ENCODE peak calls at places on chromosomes 6 and 20, in six cellular contexts. One of them, this sample, is unnamed.

GRCh38 chr6:121697921-121698320 is 262.5 kb downstream of the GJA1 start:
- DNase-seq in A172: no peak
- DNase-seq in stomach: no peak
- DNase-seq in AG04450: no peak
- DNase-seq in dermis microvascular lymphatic vessel endothelial cell: no peak
- DNase-seq in activated naive CD4-positive, alpha-beta T cell: no peak
- DNase-seq in this sample: no peak

GRCh38 chr6:79605061-79605460 is 26.1 kb upstream of the SH3BGRL2 start:
- DNase-seq in A172: no peak
- DNase-seq in stomach: no peak
- DNase-seq in AG04450: no peak
- DNase-seq in dermis microvascular lymphatic vessel endothelial cell: no peak
- DNase-seq in activated naive CD4-positive, alpha-beta T cell: no peak
- DNase-seq in this sample: no peak

GRCh38 chr6:125753218-125753936 is 3.9 kb downstream of the HEY2 start:
- DNase-seq in A172: peak
- DNase-seq in stomach: no peak
- DNase-seq in AG04450: no peak
- DNase-seq in dermis microvascular lymphatic vessel endothelial cell: peak
- DNase-seq in activated naive CD4-positive, alpha-beta T cell: no peak
- DNase-seq in this sample: no peak

GRCh38 chr6:134707342-134707982 is 242.4 kb downstream of the ALDH8A1 start:
- DNase-seq in A172: peak
- DNase-seq in stomach: no peak
- DNase-seq in AG04450: no peak
- DNase-seq in dermis microvascular lymphatic vessel endothelial cell: no peak
- DNase-seq in activated naive CD4-positive, alpha-beta T cell: no peak
- DNase-seq in this sample: peak

GRCh38 chr6:88442731-88443130 is 276.6 kb upstream of the CNR1 start:
- DNase-seq in A172: no peak
- DNase-seq in stomach: no peak
- DNase-seq in AG04450: no peak
- DNase-seq in dermis microvascular lymphatic vessel endothelial cell: no peak
- DNase-seq in activated naive CD4-positive, alpha-beta T cell: no peak
- DNase-seq in this sample: no peak

GRCh38 chr6:79646006-79646405 is 14.9 kb downstream of the SH3BGRL2 start:
- DNase-seq in A172: no peak
- DNase-seq in stomach: no peak
- DNase-seq in AG04450: no peak
- DNase-seq in dermis microvascular lymphatic vessel endothelial cell: no peak
- DNase-seq in activated naive CD4-positive, alpha-beta T cell: no peak
- DNase-seq in this sample: no peak

GRCh38 chr6:104601008-104601745 is 258.5 kb downstream of the HACE1 start:
- DNase-seq in A172: no peak
- DNase-seq in stomach: no peak
- DNase-seq in AG04450: no peak
- DNase-seq in dermis microvascular lymphatic vessel endothelial cell: peak
- DNase-seq in activated naive CD4-positive, alpha-beta T cell: no peak
- DNase-seq in this sample: no peak

GRCh38 chr6:30614044-30614842 is 2.8 kb downstream of the PPP1R10 start:
- DNase-seq in A172: no peak
- DNase-seq in stomach: no peak
- DNase-seq in AG04450: no peak
- DNase-seq in dermis microvascular lymphatic vessel endothelial cell: no peak
- DNase-seq in activated naive CD4-positive, alpha-beta T cell: no peak
- DNase-seq in this sample: no peak

GRCh38 chr20:41174782-41175181 is 37.4 kb downstream of the PLCG1 start:
- DNase-seq in A172: no peak
- DNase-seq in stomach: peak
- DNase-seq in AG04450: no peak
- DNase-seq in dermis microvascular lymphatic vessel endothelial cell: no peak
- DNase-seq in activated naive CD4-positive, alpha-beta T cell: no peak
- DNase-seq in this sample: peak